ENCODE peak calls at places on chromosomes 1 and 21, in seven cellular contexts. T, E, K, R, H, A and F are unnamed samples. For H3K4me1 and H3K36me3, the result is how much of the 10 kb centered on the place peaks cover.

GRCh38 chr1:171653796-171654704 is 1.6 kb upstream of the MYOC start:
- DNase-seq in T (no peak), R (no peak), H (no peak), E (no peak), K (peak), A (no peak), F (no peak)

GRCh38 chr1:119974013-119974412 is 77.7 kb upstream of the ADAM30 start:
- DNase-seq in E (no peak), T (no peak), A (no peak), K (no peak), H (no peak), R (no peak), F (no peak)

GRCh38 chr1:17486242-17486641 is 46.8 kb upstream of the RCC2 start:
- DNase-seq in H (no peak), A (no peak), T (no peak), E (no peak), R (no peak), K (no peak), F (no peak)

GRCh38 chr1:157968503-157968902 is 24.9 kb upstream of the KIRREL1 start:
- DNase-seq in T (no peak), E (peak), K (no peak), A (peak), H (no peak), R (no peak), F (no peak)

GRCh38 chr21:34639882-34640788 is 25.2 kb upstream of the RCAN1 start:
- DNase-seq in K (no peak), T (no peak), R (no peak), E (no peak), A (no peak), H (no peak), F (no peak)

GRCh38 chr1:233364695-233365539 is 37.4 kb downstream of the MAP3K21 start:
- DNase-seq in E (peak), R (no peak), H (no peak), T (no peak), A (no peak), K (no peak), F (no peak)

GRCh38 chr1:26110731-26111529 is 694 bp upstream of the PDIK1L start:
- DNase-seq in K (peak), H (peak), E (peak), A (peak), R (peak), T (peak), F (no peak)

GRCh38 chr1:230426246-230427101 is at the start of gene PGBD5:
- DNase-seq in A (peak), H (no peak), R (peak), T (peak), K (peak), E (peak), F (no peak)

GRCh38 chr1:54549181-54549924 is 1.3 kb downstream of the ACOT11 start:
- DNase-seq in A (peak), K (no peak), R (no peak), H (no peak), E (no peak), T (no peak), F (no peak)
- H3K4me1 ChIP-seq in A (under half), K (under half), R (under half), H (under half), E (under half), T (under half), F (under half)

GRCh38 chr1:238944028-238944427 is 442.3 kb upstream of the CHRM3 start:
- DNase-seq in K (no peak), T (no peak), E (no peak), H (no peak), R (no peak), A (no peak), F (no peak)
- H3K27ac ChIP-seq in K (no peak), T (no peak), E (no peak), H (no peak), R (no peak), A (no peak), F (no peak)

DNA sequence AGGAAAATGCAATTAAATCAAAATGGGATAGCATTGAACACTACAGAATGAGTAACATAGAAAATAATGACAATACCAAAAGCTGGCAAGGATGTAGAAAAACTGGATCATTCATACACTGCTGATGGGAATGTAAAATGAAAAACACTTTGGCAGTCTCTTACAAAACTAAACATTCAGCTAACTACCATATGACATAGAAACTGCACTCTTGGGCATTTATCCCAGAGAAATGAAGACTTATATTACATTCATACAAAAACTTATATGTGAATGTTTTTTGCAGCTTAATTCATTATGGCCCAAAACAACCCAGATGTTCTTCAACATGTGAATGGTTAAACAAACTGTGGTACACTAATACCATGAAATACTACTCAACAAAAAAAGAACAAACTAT is 66.4 kb downstream of the ANKRD13C start:
- DNase-seq in E (no peak), H (no peak), K (no peak), R (no peak), A (no peak), T (no peak), F (no peak)
- H3K36me3 ChIP-seq in E (under half), H (under half), K (under half), R (under half), A (under half), T (under half), F (under half)

GRCh38 chr1:237120683-237121082 is 78.7 kb downstream of the RYR2 start:
- DNase-seq in H (no peak), E (no peak), A (no peak), K (no peak), T (no peak), R (no peak), F (no peak)

GRCh38 chr1:237124856-237125462 is 83.0 kb downstream of the RYR2 start:
- DNase-seq in H (peak), A (no peak), R (no peak), E (peak), K (no peak), T (no peak), F (no peak)

DNA sequence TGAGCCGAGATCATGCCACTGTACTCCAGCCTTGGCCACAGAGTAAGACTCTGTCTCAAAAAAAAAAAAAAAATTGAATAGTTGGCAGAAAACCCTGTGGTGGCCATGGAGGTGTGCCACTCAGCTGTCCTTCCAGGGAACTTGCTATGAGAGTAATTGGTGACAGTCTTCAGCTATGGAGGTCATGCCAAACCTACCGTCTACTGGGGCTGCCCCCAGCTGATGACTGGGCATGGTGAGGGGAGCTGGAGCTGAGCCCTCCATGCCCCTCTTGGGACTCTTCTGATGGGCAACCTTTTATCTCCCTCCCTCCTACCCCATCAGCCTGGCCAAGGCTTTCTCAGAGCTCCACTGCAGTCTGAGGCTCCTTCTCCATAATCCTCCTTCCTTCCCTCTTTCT is 84.2 kb downstream of the RYR2 start:
- DNase-seq in T (no peak), A (no peak), K (no peak), E (no peak), R (no peak), H (no peak), F (no peak)
- H3K4me1 ChIP-seq in T (under half), A (under half), K (under half), E (under half), R (under half), H (under half), F (under half)

GRCh38 chr1:41500781-41501518 is 16.5 kb upstream of the EDN2 start:
- DNase-seq in K (no peak), A (no peak), H (no peak), T (no peak), R (no peak), E (no peak), F (no peak)

GRCh38 chr1:41501581-41501980 is 17.1 kb upstream of the EDN2 start:
- DNase-seq in R (no peak), T (no peak), A (peak), K (no peak), H (no peak), E (no peak), F (no peak)

GRCh38 chr1:41502912-41503311 is 18.4 kb upstream of the EDN2 start:
- DNase-seq in K (no peak), E (no peak), T (no peak), H (no peak), R (no peak), A (no peak), F (no peak)

GRCh38 chr1:41504126-41505035 is 19.9 kb upstream of the EDN2 start:
- DNase-seq in E (peak), K (no peak), T (no peak), A (no peak), R (peak), H (peak), F (no peak)

DNA sequence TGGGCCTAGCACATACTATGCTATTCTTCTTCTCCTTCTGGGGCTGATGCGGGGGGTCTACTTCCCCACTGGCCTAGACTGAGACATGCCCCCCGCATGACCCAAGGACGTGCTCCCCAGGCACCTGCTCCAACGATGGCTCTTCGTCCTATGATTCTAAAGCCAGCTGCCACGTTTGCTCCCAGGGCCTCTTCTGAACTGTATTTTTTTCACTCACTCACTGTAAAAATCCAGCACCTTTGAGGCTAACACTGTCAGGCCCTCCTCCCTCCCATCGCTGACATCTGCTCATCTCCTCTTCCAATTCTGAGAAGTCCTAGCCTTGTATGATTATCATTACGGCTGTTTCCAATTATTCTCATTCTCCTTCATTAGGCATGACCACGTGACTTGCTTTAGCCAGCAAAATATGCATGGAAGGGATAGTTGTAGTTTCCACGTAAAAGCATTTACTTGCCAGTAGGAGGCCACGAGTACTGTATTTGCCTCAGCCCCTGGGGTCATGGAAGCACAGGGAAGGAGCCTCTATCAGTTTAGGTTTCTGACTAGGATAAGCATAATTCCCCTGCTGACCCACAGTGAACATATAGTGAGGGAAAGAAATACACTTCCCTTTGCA is 19.1 kb upstream of the EDN2 start:
- DNase-seq in A (no peak), R (no peak), E (peak), K (no peak), T (no peak), H (no peak), F (no peak)
- H3K27ac ChIP-seq in A (no peak), R (no peak), E (peak), K (no peak), T (no peak), H (peak), F (no peak)

DNA sequence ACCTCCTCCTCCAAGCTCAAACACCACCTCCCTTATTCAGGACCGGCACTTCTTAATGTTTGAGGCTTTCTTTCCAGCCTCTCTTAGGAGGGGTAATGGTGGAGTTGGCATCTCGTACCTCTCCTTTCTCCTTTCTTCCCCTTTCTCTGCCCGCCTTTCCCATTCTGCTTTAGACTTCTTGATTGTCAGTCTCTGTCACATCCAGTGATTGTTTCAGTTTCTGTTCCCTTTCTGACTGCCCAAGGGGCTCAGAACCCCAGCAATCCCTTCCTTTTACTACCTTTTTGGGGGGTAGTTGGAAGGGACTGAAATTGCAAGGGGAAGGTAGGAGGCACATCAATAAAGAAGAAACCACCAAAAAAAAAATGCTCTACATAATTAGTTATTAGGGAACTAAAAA is 5.6 kb downstream of the ELK4 start:
- DNase-seq in E (no peak), H (no peak), A (no peak), R (no peak), K (no peak), T (no peak), F (no peak)
- H3K36me3 ChIP-seq in E (under half), H (under half), A (under half), R (under half), K (under half), T (under half), F (under half)

GRCh38 chr1:201399018-201399351 is at the start of gene LAD1:
- DNase-seq in T (no peak), E (no peak), A (no peak), K (no peak), R (no peak), H (no peak), F (no peak)

GRCh38 chr1:201401700-201402099 is 2.6 kb upstream of the LAD1 start:
- DNase-seq in R (no peak), A (no peak), T (no peak), H (no peak), E (no peak), K (no peak), F (no peak)

GRCh38 chr1:201399352-201400126 is 415 bp upstream of the LAD1 start:
- DNase-seq in R (peak), E (no peak), A (no peak), H (peak), K (no peak), T (no peak), F (peak)

GRCh38 chr1:201403359-201403758 is 4.2 kb upstream of the LAD1 start:
- DNase-seq in A (no peak), E (no peak), K (no peak), R (no peak), T (no peak), H (no peak), F (no peak)

GRCh38 chr1:201400257-201401230 is 1.4 kb upstream of the LAD1 start:
- DNase-seq in R (peak), T (no peak), E (no peak), A (no peak), K (no peak), H (no peak), F (no peak)
- H3K4me1 ChIP-seq in R (under half), T (under half), E (under half), A (under half), K (under half), H (half or more), F (under half)

DNA sequence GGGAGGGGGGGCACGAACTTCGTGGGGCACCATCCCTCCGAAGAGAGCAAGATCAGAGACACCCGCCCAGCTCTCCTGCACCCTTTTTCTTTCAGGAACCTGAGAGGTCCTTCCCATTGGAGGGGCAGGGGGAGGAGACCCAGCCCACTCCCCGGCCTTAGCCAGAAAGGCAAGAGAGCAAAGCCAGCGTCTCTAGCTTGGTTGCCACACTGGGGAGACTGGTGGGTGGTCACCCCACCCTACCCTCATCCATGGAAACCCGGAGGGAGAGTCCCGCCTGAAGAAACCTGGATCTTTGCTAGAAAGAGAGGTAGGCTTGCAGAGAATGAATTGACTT is 246 bp downstream of the ATP2B4 start:
- DNase-seq in T (no peak), E (no peak), K (no peak), H (no peak), A (no peak), R (no peak), F (no peak)
- H3K27ac ChIP-seq in T (peak), E (peak), K (peak), H (peak), A (peak), R (peak), F (no peak)

GRCh38 chr1:28503117-28503516 is 2.7 kb upstream of the RCC1 start:
- DNase-seq in A (no peak), K (no peak), T (no peak), H (no peak), E (no peak), R (no peak), F (no peak)
- H3K36me3 ChIP-seq in A (under half), K (under half), T (under half), H (under half), E (under half), R (under half), F (under half)

GRCh38 chr1:167128261-167129227 is 34.7 kb downstream of the STYXL2 start:
- DNase-seq in T (no peak), R (no peak), E (peak), K (no peak), H (no peak), A (no peak), F (no peak)
- H3K4me1 ChIP-seq in T (under half), R (under half), E (under half), K (under half), H (under half), A (under half), F (under half)